ENCODE peak calls at places on chromosomes 6 and 20, in ten cellular contexts. K is NCI-H146; I is activated CD8-positive, alpha-beta memory T cell treated with anti-CD3 and anti-CD28 coated beads for 4 hours; Y is stimulated activated CD8-positive, alpha-beta memory T cell treated with anti-CD3 and anti-CD28 coated beads, Interleukin-15, amount 100 ng/mL, for 24 hours; Q is effector memory CD8-positive, alpha-beta T cell; H is transverse colon; V is HFFc6; P is dorsolateral prefrontal cortex; G is CD4-positive, alpha-beta memory T cell; J is EL. U is an unnamed sample.

GRCh38 chr6:19731286-19731685 is 105.9 kb upstream of the ID4 start:
- DNase-seq in Y (no peak), H (no peak), K (no peak), J (peak; percentile 93), I (no peak), V (peak; percentile 93), Q (no peak), G (no peak), P (no peak), U (peak; percentile 77)

GRCh38 chr6:25652007-25652515 is at the start of gene SCGN:
- DNase-seq in V (peak; percentile 25), P (no peak), Q (no peak), K (peak; percentile 75), J (peak; percentile 43), Y (peak; percentile 7), I (no peak), G (peak; percentile 30), H (peak; percentile 58), U (peak; percentile 84)

GRCh38 chr6:74114428-74114827 is 418.4 kb downstream of the CD109 start:
- DNase-seq in Q (no peak), H (no peak), G (no peak), I (no peak), P (no peak), Y (no peak), J (no peak), K (no peak), V (no peak), U (no peak)

GRCh38 chr20:43583982-43584432 is 6.7 kb upstream of the IFT52 start:
- DNase-seq in J (peak; percentile 97), V (peak; percentile 86), P (peak; percentile 88), K (no peak), Y (no peak), H (peak; percentile 24), Q (no peak), I (no peak), G (no peak), U (peak; percentile 90)

GRCh38 chr6:29527564-29527963 is 32.0 kb downstream of the UBD start:
- DNase-seq in J (no peak), Y (no peak), I (no peak), V (no peak), H (no peak), K (no peak), P (no peak), G (no peak), Q (no peak), U (no peak)

GRCh38 chr20:17859616-17860232 is 108.9 kb downstream of the SNX5 start:
- DNase-seq in K (no peak), P (no peak), J (no peak), I (no peak), G (peak; percentile 22), Q (peak; percentile 40), V (no peak), Y (no peak), H (no peak), U (no peak)

GRCh38 chr6:31713991-31714684 is 1.0 kb upstream of the LY6G6D start:
- DNase-seq in I (no peak), Q (no peak), H (peak; percentile 34), J (no peak), K (peak; percentile 41), Y (no peak), P (no peak), V (no peak), G (no peak), U (no peak)

GRCh38 chr6:87146363-87146762 is 9.0 kb upstream of the ZNF292 start:
- DNase-seq in G (no peak), K (no peak), J (no peak), Q (no peak), Y (no peak), P (no peak), V (no peak), I (no peak), H (no peak), U (no peak)

U was measured in GM03348.